ENCODE peak calls at places on chromosomes 4 and X, in ten cellular contexts. N is spleen; W is neural progenitor cell; Y is mesendoderm; G is suprapubic skin; J is GM12878; Z is astrocyte; F is left ventricle myocardium inferior; V is CD4-positive, CD25-positive, alpha-beta regulatory T cell; M is GM23338. E is an unnamed sample.
A peak's percentile ranks its signal among the peaks of the same experiment; 100 is the strongest.

GRCh38 chrX:63784902-63785692 is at the start of gene ARHGEF9:
- DNase-seq in N (peak; percentile 76), W (peak; percentile 73), Y (peak; percentile 78), G (no peak), J (no peak), Z (no peak), F (peak; percentile 17), V (no peak), M (peak; percentile 76), E (no peak)

GRCh38 chr4:98653890-98654867 is 4.2 kb downstream of the TSPAN5 start:
- DNase-seq in N (no peak), W (no peak), Y (no peak), G (no peak), J (no peak), Z (peak; percentile 98), F (no peak), V (no peak), M (no peak), E (no peak)

GRCh38 chr4:177427097-177427665 is 15.1 kb downstream of the AGA start:
- DNase-seq in N (no peak), W (no peak), Y (no peak), G (no peak), J (no peak), Z (peak; percentile 35), F (no peak), V (no peak), M (no peak), E (no peak)

GRCh38 chr4:7103031-7103598 is 35.3 kb upstream of the GRPEL1 start:
- DNase-seq in N (peak; percentile 94), W (peak; percentile 95), Y (peak; percentile 83), G (peak; percentile 94), J (peak; percentile 23), Z (peak; percentile 41), F (peak; percentile 93), V (peak; percentile 74), M (peak; percentile 95), E (peak; percentile 93)

GRCh38 chr4:175411251-175411650 is 400.8 kb downstream of the GPM6A start:
- DNase-seq in N (no peak), W (no peak), Y (no peak), G (no peak), J (no peak), Z (no peak), F (no peak), V (no peak), M (no peak), E (no peak)

GRCh38 chrX:94545722-94546121 is 871.7 kb downstream of the FAM133A start:
- DNase-seq in N (no peak), W (no peak), Y (no peak), G (no peak), J (no peak), Z (no peak), F (no peak), V (no peak), M (no peak), E (no peak)

GRCh38 chrX:40908026-40908425 is 172.7 kb upstream of the MED14 start:
- DNase-seq in N (no peak), W (no peak), Y (no peak), G (no peak), J (no peak), Z (peak; percentile 64), F (no peak), V (no peak), M (no peak), E (no peak)

GRCh38 chrX:101430457-101431078 is 22.5 kb downstream of the HNRNPH2 start:
- DNase-seq in N (no peak), W (no peak), Y (no peak), G (no peak), J (no peak), Z (peak; percentile 55), F (no peak), V (no peak), M (no peak), E (no peak)

GRCh38 chrX:41589634-41590270 is 99.0 kb upstream of the GPR34 start:
- DNase-seq in N (no peak), W (no peak), Y (no peak), G (no peak), J (no peak), Z (peak; percentile 60), F (no peak), V (no peak), M (no peak), E (no peak)

GRCh38 chr4:11397819-11398610 is 30.7 kb downstream of the HS3ST1 start:
- DNase-seq in N (no peak), W (no peak), Y (no peak), G (no peak), J (no peak), Z (no peak), F (no peak), V (no peak), M (no peak), E (no peak)

GRCh38 chrX:111041018-111041462 is 55.0 kb upstream of the PAK3 start:
- DNase-seq in N (no peak), W (peak; percentile 9), Y (no peak), G (no peak), J (no peak), Z (peak; percentile 97), F (no peak), V (peak; percentile 2), M (peak; percentile 5), E (no peak)

GRCh38 chr4:92251711-92252110 is 52.1 kb upstream of the GRID2 start:
- DNase-seq in N (no peak), W (no peak), Y (no peak), G (no peak), J (no peak), Z (no peak), F (no peak), V (no peak), M (no peak), E (no peak)

GRCh38 chrX:937391-937790 is 275.1 kb downstream of the CRLF2 start:
- DNase-seq in N (no peak), W (no peak), Y (no peak), G (no peak), J (no peak), Z (no peak), F (no peak), V (no peak), M (no peak), E (no peak)

DNA sequence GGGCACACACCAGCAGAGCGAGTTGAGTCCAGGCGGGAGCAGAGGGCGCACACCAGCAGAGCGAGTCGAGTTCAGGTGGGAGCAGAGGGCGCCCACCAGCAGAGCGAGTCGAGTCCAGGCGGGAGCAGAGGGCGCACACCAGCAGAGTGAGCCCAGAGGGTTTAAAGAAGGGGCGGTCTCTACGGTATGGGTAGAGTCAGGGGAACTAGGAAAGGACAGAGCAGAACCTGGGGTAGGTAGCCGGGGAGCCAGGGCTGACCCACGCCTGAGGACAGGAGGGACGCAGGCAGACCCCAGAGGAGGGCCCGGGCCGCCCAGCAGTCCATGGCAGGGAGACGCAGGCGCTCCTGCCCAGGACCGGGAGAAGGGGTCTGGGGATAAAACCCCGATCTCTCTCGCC is 22.0 kb upstream of the ADRA2C start:
- DNase-seq in N (no peak), W (no peak), Y (no peak), G (no peak), J (no peak), Z (no peak), F (no peak), V (no peak), M (no peak), E (no peak)
- H3K27ac ChIP-seq in N (no peak overlapping the region), W (no peak overlapping the region), Y (no peak overlapping the region), G (no peak overlapping the region), J (no peak overlapping the region), Z (no peak overlapping the region), F (no peak overlapping the region), V (no peak overlapping the region), M (no peak overlapping the region), E (no peak overlapping the region)

DNA sequence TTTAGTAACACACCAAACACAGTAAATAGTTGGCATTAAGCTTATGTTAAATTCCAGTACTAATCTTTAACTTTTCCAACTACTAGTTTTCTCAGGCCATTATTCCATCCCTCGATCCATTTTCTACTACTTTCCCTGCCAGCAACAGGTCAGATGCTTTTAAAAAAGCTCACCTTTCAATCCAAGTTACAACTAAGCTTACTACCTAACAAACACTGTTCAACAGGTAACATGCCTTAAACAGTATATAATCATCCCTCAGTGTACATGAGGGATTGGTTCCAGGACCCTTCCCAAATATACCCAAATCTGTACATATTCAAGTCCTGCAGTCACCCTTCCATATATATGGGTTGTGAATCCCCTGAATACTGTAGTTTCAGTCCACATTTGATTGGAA is 5.5 kb downstream of the CCNA2 start:
- DNase-seq in N (no peak), W (no peak), Y (no peak), G (no peak), J (no peak), Z (no peak), F (no peak), V (no peak), M (no peak), E (no peak)
- H3K36me3 ChIP-seq in N (peaks cover 47% of the 10 kb centered on the region), W (peaks cover 56% of the 10 kb centered on the region), Y (peaks cover 9% of the 10 kb centered on the region), G (peaks cover 52% of the 10 kb centered on the region), J (peaks cover 21% of the 10 kb centered on the region), Z (peaks cover 38% of the 10 kb centered on the region), F (peaks cover 52% of the 10 kb centered on the region), V (peaks cover 49% of the 10 kb centered on the region), M (peaks cover 90% of the 10 kb centered on the region), E (no peaks in the 10 kb centered on the region)

GRCh38 chrX:31178064-31178768 is 106.4 kb upstream of the FTHL17 start:
- DNase-seq in N (no peak), W (no peak), Y (no peak), G (no peak), J (peak; percentile 42), Z (no peak), F (no peak), V (no peak), M (no peak), E (no peak)
- H3K27me3 ChIP-seq in N (no peaks in the 10 kb centered on the region), W (no peaks in the 10 kb centered on the region), Y (no peaks in the 10 kb centered on the region), G (no peaks in the 10 kb centered on the region), J (no peaks in the 10 kb centered on the region), Z (no peaks in the 10 kb centered on the region), F (no peaks in the 10 kb centered on the region), V (no peaks in the 10 kb centered on the region), M (no peaks in the 10 kb centered on the region), E (no peaks in the 10 kb centered on the region)

GRCh38 chr4:112651641-112652040 is 14.7 kb downstream of the LARP7 start:
- DNase-seq in N (no peak), W (no peak), Y (no peak), G (no peak), J (no peak), Z (no peak), F (no peak), V (no peak), M (peak; percentile 33), E (no peak)

GRCh38 chr4:112652216-112652615 is 15.3 kb downstream of the LARP7 start:
- DNase-seq in N (no peak), W (peak; percentile 86), Y (peak; percentile 98), G (no peak), J (no peak), Z (no peak), F (no peak), V (no peak), M (peak; percentile 97), E (no peak)

GRCh38 chr4:112650332-112650731 is 13.4 kb downstream of the LARP7 start:
- DNase-seq in N (no peak), W (no peak), Y (peak; percentile 92), G (no peak), J (no peak), Z (no peak), F (no peak), V (no peak), M (peak; percentile 27), E (no peak)

DNA sequence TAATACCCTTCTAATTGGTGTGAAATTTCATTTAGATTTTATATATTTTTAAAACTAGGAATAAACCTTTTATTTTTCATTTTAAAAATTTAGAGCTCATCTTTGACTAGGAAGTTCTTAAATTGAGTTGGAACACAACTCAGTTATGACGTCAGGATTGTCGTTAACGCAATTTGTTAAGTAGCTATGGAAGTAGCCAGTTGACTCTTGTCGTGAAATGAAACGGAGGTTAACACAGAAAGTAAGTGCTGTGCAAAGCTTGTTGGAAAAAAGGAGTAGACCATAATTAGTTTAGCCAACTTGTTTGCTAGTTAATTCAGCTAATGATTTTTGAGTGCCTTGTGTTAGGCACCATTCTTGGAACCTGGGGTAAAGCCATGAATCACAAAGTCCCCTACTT is 18.3 kb downstream of the LARP7 start:
- DNase-seq in N (no peak), W (no peak), Y (peak; percentile 69), G (no peak), J (no peak), Z (no peak), F (no peak), V (no peak), M (no peak), E (no peak)
- H3K27ac ChIP-seq in N (no peak overlapping the region), W (peak overlapping the region; percentile 97), Y (peak overlapping the region; percentile 84), G (no peak overlapping the region), J (no peak overlapping the region), Z (no peak overlapping the region), F (no peak overlapping the region), V (no peak overlapping the region), M (peak overlapping the region; percentile 94), E (no peak overlapping the region)